ENCODE peak calls at places on chromosomes 3 and 15, in five cellular contexts. One of them, this sample, is unnamed.

GRCh38 chr3:23385327-23385726 is 182.2 kb downstream of the UBE2E2 start:
- DNase-seq in right cardiac atrium: no peak
- DNase-seq in ovary: no peak
- DNase-seq in body of pancreas: no peak
- DNase-seq in K562: no peak
- DNase-seq in this sample: peak

GRCh38 chr15:66723826-66724731 is 22.0 kb downstream of the SMAD6 start:
- DNase-seq in K562: peak
- DNase-seq in body of pancreas: no peak
- DNase-seq in right cardiac atrium: no peak
- DNase-seq in ovary: no peak
- DNase-seq in this sample: no peak

GRCh38 chr15:68629519-68630204 is 50.9 kb downstream of the CORO2B start:
- DNase-seq in ovary: no peak
- DNase-seq in body of pancreas: no peak
- DNase-seq in right cardiac atrium: no peak
- DNase-seq in K562: no peak
- DNase-seq in this sample: no peak

GRCh38 chr15:52208306-52208946 is 17.2 kb upstream of the GNB5 start:
- DNase-seq in K562: peak
- DNase-seq in ovary: peak
- DNase-seq in body of pancreas: peak
- DNase-seq in right cardiac atrium: peak
- DNase-seq in this sample: peak

GRCh38 chr3:141115752-141116541 is 64.8 kb downstream of the SPSB4 start:
- DNase-seq in K562: no peak
- DNase-seq in right cardiac atrium: no peak
- DNase-seq in body of pancreas: no peak
- DNase-seq in ovary: peak
- DNase-seq in this sample: peak

GRCh38 chr3:120622870-120623718 is 27.0 kb downstream of the NDUFB4 start:
- DNase-seq in ovary: no peak
- DNase-seq in K562: peak
- DNase-seq in right cardiac atrium: no peak
- DNase-seq in body of pancreas: no peak
- DNase-seq in this sample: no peak

GRCh38 chr15:34610388-34610787 is 26.9 kb upstream of the GOLGA8B start:
- DNase-seq in right cardiac atrium: no peak
- DNase-seq in ovary: no peak
- DNase-seq in body of pancreas: no peak
- DNase-seq in K562: no peak
- DNase-seq in this sample: no peak

GRCh38 chr3:66037986-66038369 is 740 bp downstream of the MAGI1 start:
- DNase-seq in right cardiac atrium: peak
- DNase-seq in K562: peak
- DNase-seq in ovary: peak
- DNase-seq in body of pancreas: peak
- DNase-seq in this sample: no peak

GRCh38 chr15:100521907-100522306 is 6.8 kb downstream of the CERS3 start:
- DNase-seq in right cardiac atrium: no peak
- DNase-seq in K562: no peak
- DNase-seq in body of pancreas: no peak
- DNase-seq in ovary: no peak
- DNase-seq in this sample: no peak

GRCh38 chr15:77974098-77974414 is 103.5 kb downstream of the TBC1D2B start:
- DNase-seq in K562: no peak
- DNase-seq in body of pancreas: no peak
- DNase-seq in ovary: peak
- DNase-seq in right cardiac atrium: peak
- DNase-seq in this sample: peak

GRCh38 chr3:149784064-149784704 is 8.2 kb downstream of the ANKUB1 start:
- DNase-seq in right cardiac atrium: no peak
- DNase-seq in K562: no peak
- DNase-seq in body of pancreas: no peak
- DNase-seq in ovary: no peak
- DNase-seq in this sample: no peak

GRCh38 chr3:149777414-149778214 is 14.7 kb downstream of the ANKUB1 start:
- DNase-seq in body of pancreas: no peak
- DNase-seq in right cardiac atrium: no peak
- DNase-seq in ovary: no peak
- DNase-seq in K562: no peak
- DNase-seq in this sample: no peak

GRCh38 chr3:149776170-149776569 is 16.2 kb downstream of the ANKUB1 start:
- DNase-seq in K562: no peak
- DNase-seq in ovary: no peak
- DNase-seq in right cardiac atrium: no peak
- DNase-seq in body of pancreas: no peak
- DNase-seq in this sample: no peak

GRCh38 chr3:149783576-149783975 is 8.8 kb downstream of the ANKUB1 start:
- DNase-seq in ovary: no peak
- DNase-seq in K562: no peak
- DNase-seq in body of pancreas: no peak
- DNase-seq in right cardiac atrium: no peak
- DNase-seq in this sample: no peak

DNA sequence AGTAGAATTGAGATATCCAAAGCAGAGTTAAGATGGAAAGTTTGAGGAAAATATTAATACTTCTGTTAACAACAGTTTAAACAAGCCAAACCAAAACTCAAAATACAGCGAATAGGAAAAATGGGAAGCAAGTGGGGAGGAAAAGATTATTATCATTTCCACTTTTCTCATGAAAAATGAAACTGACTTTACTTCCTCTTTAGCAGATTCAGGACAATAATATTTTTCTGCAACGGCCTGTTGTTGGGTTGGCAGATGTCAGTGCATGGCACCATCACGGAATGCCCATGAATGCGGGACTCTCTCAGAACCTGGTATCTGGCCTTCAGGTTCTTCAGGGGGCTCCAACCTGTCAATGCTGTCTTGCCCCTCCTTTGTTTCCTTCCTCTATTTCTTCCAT is 11.1 kb downstream of the ANKUB1 start:
- DNase-seq in body of pancreas: no peak
- DNase-seq in right cardiac atrium: no peak
- DNase-seq in K562: no peak
- DNase-seq in ovary: no peak
- DNase-seq in this sample: no peak
- H3K4me3 ChIP-seq in body of pancreas: no peak
- H3K4me3 ChIP-seq in right cardiac atrium: no peak
- H3K4me3 ChIP-seq in K562: no peak
- H3K4me3 ChIP-seq in ovary: no peak
- H3K4me3 ChIP-seq in this sample: no peak

DNA sequence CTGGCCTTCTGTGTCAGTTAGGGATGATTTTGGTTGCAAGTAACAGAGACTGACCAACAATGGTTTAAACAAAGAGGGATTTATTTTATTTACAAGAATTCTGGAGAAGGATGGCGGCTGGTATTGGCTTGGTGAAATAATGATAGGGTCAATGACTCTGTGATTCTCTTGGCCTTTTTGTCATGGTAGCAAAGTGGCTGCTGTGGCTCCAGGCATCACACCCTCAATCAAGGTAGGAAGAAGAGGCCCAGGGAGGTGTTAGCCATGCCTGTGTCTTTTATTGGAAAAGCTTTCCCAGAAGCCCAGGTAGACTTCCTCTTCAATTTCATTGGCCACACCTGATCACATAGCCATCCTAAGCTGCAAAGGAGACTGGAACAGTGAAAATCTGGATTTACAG is 13.1 kb downstream of the FAM107A start:
- DNase-seq in K562: no peak
- DNase-seq in right cardiac atrium: no peak
- DNase-seq in ovary: no peak
- DNase-seq in body of pancreas: no peak
- DNase-seq in this sample: no peak
- H3K27ac ChIP-seq in K562: no peak
- H3K27ac ChIP-seq in right cardiac atrium: no peak
- H3K27ac ChIP-seq in ovary: no peak
- H3K27ac ChIP-seq in body of pancreas: no peak
- H3K27ac ChIP-seq in this sample: no peak

GRCh38 chr3:46056686-46057085 is 29.4 kb upstream of the XCR1 start:
- DNase-seq in body of pancreas: no peak
- DNase-seq in K562: no peak
- DNase-seq in right cardiac atrium: no peak
- DNase-seq in ovary: no peak
- DNase-seq in this sample: no peak
- H3K4me3 ChIP-seq in body of pancreas: no peak
- H3K4me3 ChIP-seq in K562: no peak
- H3K4me3 ChIP-seq in right cardiac atrium: no peak
- H3K4me3 ChIP-seq in ovary: no peak
- H3K4me3 ChIP-seq in this sample: no peak

DNA sequence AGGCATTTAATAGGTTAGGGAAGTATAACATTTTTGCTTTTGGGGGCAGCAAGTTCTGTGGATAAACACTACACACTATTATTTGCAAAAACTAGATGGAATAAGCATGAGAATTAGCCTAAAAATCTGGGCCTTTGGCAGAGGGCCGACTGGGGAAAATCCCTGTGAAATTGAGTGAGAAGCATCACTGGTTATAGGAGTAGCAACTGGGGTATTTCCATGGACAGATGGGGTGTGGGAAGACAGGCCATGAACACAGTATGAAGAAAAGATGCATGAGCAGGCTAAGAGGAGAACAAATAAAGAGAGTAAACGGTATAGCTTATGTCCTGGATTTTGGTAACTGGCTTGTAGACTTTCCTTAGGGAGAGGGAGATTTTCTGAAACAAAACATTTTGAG is 32.9 kb upstream of the CSPG5 start:
- DNase-seq in K562: no peak
- DNase-seq in ovary: no peak
- DNase-seq in body of pancreas: no peak
- DNase-seq in right cardiac atrium: no peak
- DNase-seq in this sample: no peak
- H3K27ac ChIP-seq in K562: no peak
- H3K27ac ChIP-seq in ovary: no peak
- H3K27ac ChIP-seq in body of pancreas: peak
- H3K27ac ChIP-seq in right cardiac atrium: no peak
- H3K27ac ChIP-seq in this sample: peak

GRCh38 chr3:29285356-29286070 is 4.6 kb downstream of the RBMS3 start:
- DNase-seq in right cardiac atrium: no peak
- DNase-seq in ovary: no peak
- DNase-seq in K562: no peak
- DNase-seq in body of pancreas: no peak
- DNase-seq in this sample: no peak
- H3K4me3 ChIP-seq in right cardiac atrium: peak
- H3K4me3 ChIP-seq in ovary: peak
- H3K4me3 ChIP-seq in K562: no peak
- H3K4me3 ChIP-seq in body of pancreas: no peak
- H3K4me3 ChIP-seq in this sample: peak

GRCh38 chr3:196599734-196600128 is 31.3 kb downstream of the FBXO45 start:
- DNase-seq in ovary: no peak
- DNase-seq in K562: no peak
- DNase-seq in right cardiac atrium: no peak
- DNase-seq in body of pancreas: no peak
- DNase-seq in this sample: no peak
- H3K27ac ChIP-seq in ovary: no peak
- H3K27ac ChIP-seq in K562: no peak
- H3K27ac ChIP-seq in right cardiac atrium: no peak
- H3K27ac ChIP-seq in body of pancreas: no peak
- H3K27ac ChIP-seq in this sample: no peak

GRCh38 chr3:58490860-58491501 is 915 bp upstream of the KCTD6 start:
- DNase-seq in K562: no peak
- DNase-seq in body of pancreas: peak
- DNase-seq in right cardiac atrium: peak
- DNase-seq in ovary: peak
- DNase-seq in this sample: no peak
- H3K4me3 ChIP-seq in K562: peak
- H3K4me3 ChIP-seq in body of pancreas: peak
- H3K4me3 ChIP-seq in right cardiac atrium: peak
- H3K4me3 ChIP-seq in ovary: peak
- H3K4me3 ChIP-seq in this sample: peak